ENCODE peak calls at places on chromosomes 4 and X, in five cellular contexts. H, E, C, G and Q are unnamed samples.
A peak's percentile ranks its signal among the peaks of the same experiment; 100 is the strongest.

GRCh38 chrX:104098151-104098808 is 14.0 kb upstream of the ZCCHC18 start:
- DNase-seq in C (no peak), H (no peak), E (peak; percentile 56), G (no peak), Q (peak; percentile 41)

GRCh38 chr4:114600672-114601071 is 2.1 kb downstream of the UGT8 start:
- DNase-seq in G (no peak), H (no peak), E (no peak), C (no peak), Q (no peak)

GRCh38 chrX:13690836-13691235 is 1.9 kb downstream of the RAB9A start:
- DNase-seq in G (no peak), E (no peak), C (no peak), H (no peak), Q (no peak)

GRCh38 chr4:148330161-148330560 is 112.1 kb downstream of the NR3C2 start:
- DNase-seq in G (no peak), H (no peak), C (no peak), E (no peak), Q (no peak)

GRCh38 chr4:48341776-48342558 is 638 bp downstream of the SLAIN2 start:
- DNase-seq in H (peak; percentile 76), E (peak; percentile 47), C (no peak), G (no peak), Q (peak; percentile 73)

GRCh38 chr4:101411926-101412325 is 64.6 kb upstream of the PPP3CA start:
- DNase-seq in E (no peak), G (no peak), H (no peak), C (no peak), Q (no peak)

GRCh38 chr4:122827899-122828601 is 1.4 kb downstream of the FGF2 start:
- DNase-seq in C (no peak), E (peak; percentile 54), G (peak; percentile 70), H (no peak), Q (peak; percentile 57)

GRCh38 chrX:71930298-71930697 is 19.7 kb downstream of the NHSL2 start:
- DNase-seq in H (no peak), G (no peak), C (no peak), E (no peak), Q (no peak)

GRCh38 chr4:168507178-168507577 is 10.3 kb downstream of the PALLD start:
- DNase-seq in G (no peak), E (no peak), H (peak; percentile 38), C (no peak), Q (no peak)

GRCh38 chrX:150980186-150980585 is 2.9 kb upstream of the HMGB3 start:
- DNase-seq in G (no peak), E (no peak), C (no peak), H (no peak), Q (no peak)

GRCh38 chrX:47807548-47807947 is 29.2 kb upstream of the ZNF81 start:
- DNase-seq in E (no peak), C (no peak), H (no peak), G (no peak), Q (no peak)

GRCh38 chr4:18675586-18675985 is 654.0 kb upstream of the LCORL start:
- DNase-seq in G (no peak), C (no peak), E (no peak), H (no peak), Q (no peak)

GRCh38 chr4:35772291-35772690 is 472.0 kb downstream of the ARAP2 start:
- DNase-seq in C (no peak), H (no peak), G (no peak), E (no peak), Q (no peak)

GRCh38 chrX:140733766-140734342 is 24.3 kb downstream of the LINC00632 start:
- DNase-seq in G (no peak), H (no peak), C (no peak), E (no peak), Q (peak; percentile 54)

GRCh38 chr4:141180991-141181760 is 39.5 kb upstream of the ZNF330 start:
- DNase-seq in E (no peak), G (no peak), H (no peak), C (no peak), Q (peak; percentile 14)

GRCh38 chrX:111615227-111615626 is 65.7 kb upstream of the ALG13 start:
- DNase-seq in G (no peak), C (no peak), H (no peak), E (no peak), Q (peak; percentile 54)

GRCh38 chr4:25823632-25824031 is 39.2 kb downstream of the SEL1L3 start:
- DNase-seq in G (no peak), E (no peak), C (no peak), H (no peak), Q (no peak)

GRCh38 chrX:151687635-151688034 is 7.6 kb upstream of the PRRG3 start:
- DNase-seq in C (no peak), H (no peak), E (no peak), G (no peak), Q (no peak)

GRCh38 chr4:86015412-86016350 is 344.2 kb downstream of the MAPK10 start:
- DNase-seq in C (no peak), H (no peak), E (no peak), G (no peak), Q (peak; percentile 24)

GRCh38 chr4:86014599-86014998 is 345.3 kb downstream of the MAPK10 start:
- DNase-seq in G (no peak), E (no peak), C (no peak), H (no peak), Q (no peak)

GRCh38 chr4:86013623-86014022 is 346.2 kb downstream of the MAPK10 start:
- DNase-seq in H (no peak), G (no peak), C (no peak), E (no peak), Q (no peak)

GRCh38 chr4:86019906-86020305 is 339.9 kb downstream of the MAPK10 start:
- DNase-seq in C (no peak), E (no peak), G (no peak), H (no peak), Q (no peak)

GRCh38 chr4:86019362-86019761 is 340.5 kb downstream of the MAPK10 start:
- DNase-seq in E (no peak), H (no peak), C (no peak), G (no peak), Q (no peak)
- H3K27ac ChIP-seq in E (no peak overlapping the region), H (no peak overlapping the region), C (no peak overlapping the region), G (no peak overlapping the region), Q (no peak overlapping the region)

GRCh38 chr4:94759767-94760211 is 2.0 kb downstream of the BMPR1B start:
- DNase-seq in E (no peak), G (no peak), C (no peak), H (no peak), Q (no peak)
- H3K4me3 ChIP-seq in E (no peak overlapping the region), G (no peak overlapping the region), C (no peak overlapping the region), H (no peak overlapping the region), Q (no peak overlapping the region)

DNA sequence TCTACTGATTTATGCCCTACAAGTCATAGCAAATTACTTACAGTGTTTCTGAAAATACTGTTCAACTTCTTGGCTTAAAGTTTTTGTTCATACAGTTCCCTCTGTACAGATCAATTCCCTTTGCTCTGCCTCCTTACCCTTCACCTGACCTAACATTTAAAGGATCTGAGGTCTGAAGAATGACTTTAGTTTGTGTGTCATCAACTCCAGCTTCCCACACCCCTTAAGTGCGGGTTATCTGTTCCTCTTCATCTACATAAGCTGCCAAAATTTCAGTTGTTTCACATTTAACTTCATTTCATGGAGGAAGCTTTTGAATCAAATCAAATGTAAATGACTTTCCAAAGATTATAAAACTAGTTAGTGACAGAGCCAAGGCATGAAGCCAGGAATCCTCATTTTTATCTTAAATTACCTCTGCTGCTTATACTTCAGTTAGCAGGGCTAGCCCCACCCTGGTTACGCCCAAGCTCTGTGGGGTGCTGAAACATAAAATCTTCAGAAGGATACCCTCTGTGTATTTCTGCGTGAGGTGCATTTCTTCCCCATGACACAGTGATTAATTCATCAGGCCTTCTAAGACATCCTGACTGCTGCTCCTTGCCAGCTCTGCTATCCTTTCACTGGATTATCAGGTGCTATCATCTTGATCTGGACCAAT is 16.5 kb downstream of the CXCL1 start:
- DNase-seq in E (no peak), H (no peak), G (no peak), C (no peak), Q (no peak)
- H3K9me3 ChIP-seq in E (no peaks in the 10 kb centered on the region), H (no peaks in the 10 kb centered on the region), G (no peaks in the 10 kb centered on the region), C (no peaks in the 10 kb centered on the region), Q (no peaks in the 10 kb centered on the region)

GRCh38 chrX:134619838-134620237 is 38.4 kb downstream of the PLAC1 start:
- DNase-seq in G (no peak), H (no peak), E (no peak), C (no peak), Q (no peak)

GRCh38 chrX:134622813-134623185 is 35.5 kb downstream of the PLAC1 start:
- DNase-seq in H (no peak), C (no peak), G (no peak), E (no peak), Q (peak; percentile 53)

GRCh38 chrX:134623293-134624045 is 34.8 kb downstream of the PLAC1 start:
- DNase-seq in H (no peak), G (no peak), E (no peak), C (no peak), Q (no peak)

GRCh38 chrX:134624046-134624430 is 34.2 kb downstream of the PLAC1 start:
- DNase-seq in C (no peak), E (no peak), H (no peak), G (no peak), Q (no peak)

GRCh38 chrX:134622056-134622812 is 36.0 kb downstream of the PLAC1 start:
- DNase-seq in C (no peak), E (no peak), H (no peak), G (peak; percentile 39), Q (peak; percentile 79)
- H3K27ac ChIP-seq in C (peak overlapping the region; percentile 87), E (no peak overlapping the region), H (no peak overlapping the region), G (no peak overlapping the region), Q (peak overlapping the region; percentile 96)

GRCh38 chr4:3531887-3532713 is at the start of gene LRPAP1:
- DNase-seq in H (peak; percentile 95), G (peak; percentile 77), C (no peak), E (peak; percentile 75), Q (peak; percentile 91)
- H3K4me3 ChIP-seq in H (peak within 1 kb of the TSS; percentile 91), G (peak within 1 kb of the TSS; percentile 81), C (peak within 1 kb of the TSS; percentile 60), E (peak within 1 kb of the TSS; percentile 91), Q (peak within 1 kb of the TSS; percentile 90)

GRCh38 chr4:14524236-14524635 is 478.0 kb upstream of the CPEB2 start:
- DNase-seq in C (no peak), E (no peak), H (no peak), G (no peak), Q (no peak)

GRCh38 chr4:14532436-14532835 is 469.8 kb upstream of the CPEB2 start:
- DNase-seq in H (no peak), G (no peak), E (no peak), C (no peak), Q (peak; percentile 82)

GRCh38 chr4:14528921-14529320 is 473.4 kb upstream of the CPEB2 start:
- DNase-seq in E (no peak), H (no peak), C (no peak), G (no peak), Q (peak; percentile 8)

DNA sequence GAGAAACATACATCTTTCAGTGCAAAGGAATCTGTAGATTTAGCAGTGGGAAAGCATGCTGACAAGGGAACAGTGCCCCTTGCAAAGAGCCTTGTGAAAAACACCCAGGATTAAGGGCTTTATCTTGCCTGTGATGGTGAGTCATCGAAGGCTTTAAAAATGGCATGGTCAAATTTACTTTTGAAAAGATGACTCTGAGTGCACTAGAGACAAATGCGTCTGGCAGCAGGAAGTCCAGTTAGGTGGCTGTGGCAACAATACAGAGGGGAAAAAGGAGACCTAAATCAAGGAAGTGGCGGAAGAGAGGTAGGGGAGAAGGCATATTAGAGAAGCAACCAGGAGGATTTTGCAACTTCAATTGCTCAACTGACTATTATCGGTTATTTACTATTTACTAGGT is 472.6 kb upstream of the CPEB2 start:
- DNase-seq in G (peak; percentile 10), H (no peak), E (no peak), C (no peak), Q (peak; percentile 46)
- H3K9me3 ChIP-seq in G (no peaks in the 10 kb centered on the region), H (no peaks in the 10 kb centered on the region), E (no peaks in the 10 kb centered on the region), C (no peaks in the 10 kb centered on the region), Q (no peaks in the 10 kb centered on the region)